ENCODE peak calls at places on chromosome 14, in nine cellular contexts. W is heart right ventricle, C is neural progenitor cell, O is A549, L is left ventricle myocardium inferior, U is astrocyte of the cerebellum, H is lower leg skin, R is stomach, T is BE2C. N is an unnamed sample.

GRCh38 chr14:103232831-103233319 is 101.2 kb upstream of the EIF5 start:
- DNase-seq in W (no peak), C (no peak), O (no peak), L (no peak), U (no peak), H (peak), R (no peak), T (no peak), N (no peak)

GRCh38 chr14:96423446-96424103 is 31.6 kb downstream of the AK7 start:
- DNase-seq in W (no peak), C (no peak), O (no peak), L (no peak), U (no peak), H (peak), R (no peak), T (no peak), N (no peak)

GRCh38 chr14:98582276-98582675 is 689.7 kb downstream of the BCL11B start:
- DNase-seq in W (no peak), C (no peak), O (no peak), L (no peak), U (no peak), H (no peak), R (no peak), T (no peak), N (no peak)

GRCh38 chr14:55277972-55278740 is 6.9 kb downstream of the FBXO34 start:
- DNase-seq in W (no peak), C (no peak), O (no peak), L (no peak), U (no peak), H (no peak), R (no peak), T (no peak), N (peak)

GRCh38 chr14:88551094-88551870 is 3.5 kb downstream of the PTPN21 start:
- DNase-seq in W (peak), C (peak), O (peak), L (peak), U (peak), H (peak), R (peak), T (peak), N (peak)

GRCh38 chr14:31902002-31902401 is 175.1 kb upstream of the ARHGAP5 start:
- DNase-seq in W (no peak), C (no peak), O (no peak), L (no peak), U (no peak), H (no peak), R (peak), T (no peak), N (no peak)

GRCh38 chr14:34354556-34354955 is 107.5 kb downstream of the SPTSSA start:
- DNase-seq in W (no peak), C (no peak), O (no peak), L (no peak), U (no peak), H (no peak), R (no peak), T (peak), N (no peak)

GRCh38 chr14:77307099-77307496 is 13.6 kb downstream of the POMT2 start:
- DNase-seq in W (no peak), C (no peak), O (no peak), L (no peak), U (no peak), H (no peak), R (no peak), T (no peak), N (no peak)

GRCh38 chr14:41418851-41419250 is 187.8 kb upstream of the LRFN5 start:
- DNase-seq in W (no peak), C (peak), O (no peak), L (no peak), U (no peak), H (no peak), R (no peak), T (no peak), N (no peak)

GRCh38 chr14:77988096-77988870 is 181.9 kb upstream of the NRXN3 start:
- DNase-seq in W (peak), C (no peak), O (no peak), L (no peak), U (no peak), H (no peak), R (no peak), T (no peak), N (no peak)

GRCh38 chr14:89773644-89774316 is 180.8 kb downstream of the EFCAB11 start:
- DNase-seq in W (no peak), C (peak), O (peak), L (peak), U (no peak), H (no peak), R (peak), T (peak), N (no peak)

GRCh38 chr14:55832122-55832911 is 252.3 kb downstream of the KTN1 start:
- DNase-seq in W (no peak), C (no peak), O (peak), L (no peak), U (no peak), H (no peak), R (peak), T (no peak), N (no peak)

GRCh38 chr14:77763978-77764377 is 3.0 kb upstream of the SNW1 start:
- DNase-seq in W (no peak), C (peak), O (no peak), L (no peak), U (no peak), H (no peak), R (no peak), T (no peak), N (no peak)

GRCh38 chr14:52730708-52731111 is 744 bp downstream of the STYX start:
- DNase-seq in W (no peak), C (no peak), O (no peak), L (no peak), U (no peak), H (no peak), R (no peak), T (no peak), N (no peak)

GRCh38 chr14:24430682-24431568 is 1.2 kb downstream of the KHNYN start:
- DNase-seq in W (no peak), C (peak), O (no peak), L (no peak), U (no peak), H (no peak), R (peak), T (no peak), N (no peak)

GRCh38 chr14:22890416-22890815 is 7.4 kb downstream of the REM2 start:
- DNase-seq in W (no peak), C (no peak), O (no peak), L (no peak), U (no peak), H (no peak), R (no peak), T (no peak), N (no peak)

GRCh38 chr14:104877066-104877805 is 12.2 kb downstream of the CEP170B start:
- DNase-seq in W (no peak), C (no peak), O (no peak), L (peak), U (no peak), H (no peak), R (no peak), T (peak), N (no peak)

GRCh38 chr14:32354716-32355115 is 25.6 kb downstream of the AKAP6 start:
- DNase-seq in W (peak), C (no peak), O (no peak), L (peak), U (no peak), H (no peak), R (no peak), T (peak), N (no peak)

GRCh38 chr14:21098134-21098891 is at the start of gene ZNF219:
- DNase-seq in W (peak), C (peak), O (peak), L (peak), U (no peak), H (peak), R (peak), T (peak), N (no peak)

GRCh38 chr14:106372870-106373657 is 846.7 kb downstream of the TMEM121 start:
- DNase-seq in W (no peak), C (no peak), O (peak), L (peak), U (no peak), H (peak), R (peak), T (peak), N (no peak)

DNA sequence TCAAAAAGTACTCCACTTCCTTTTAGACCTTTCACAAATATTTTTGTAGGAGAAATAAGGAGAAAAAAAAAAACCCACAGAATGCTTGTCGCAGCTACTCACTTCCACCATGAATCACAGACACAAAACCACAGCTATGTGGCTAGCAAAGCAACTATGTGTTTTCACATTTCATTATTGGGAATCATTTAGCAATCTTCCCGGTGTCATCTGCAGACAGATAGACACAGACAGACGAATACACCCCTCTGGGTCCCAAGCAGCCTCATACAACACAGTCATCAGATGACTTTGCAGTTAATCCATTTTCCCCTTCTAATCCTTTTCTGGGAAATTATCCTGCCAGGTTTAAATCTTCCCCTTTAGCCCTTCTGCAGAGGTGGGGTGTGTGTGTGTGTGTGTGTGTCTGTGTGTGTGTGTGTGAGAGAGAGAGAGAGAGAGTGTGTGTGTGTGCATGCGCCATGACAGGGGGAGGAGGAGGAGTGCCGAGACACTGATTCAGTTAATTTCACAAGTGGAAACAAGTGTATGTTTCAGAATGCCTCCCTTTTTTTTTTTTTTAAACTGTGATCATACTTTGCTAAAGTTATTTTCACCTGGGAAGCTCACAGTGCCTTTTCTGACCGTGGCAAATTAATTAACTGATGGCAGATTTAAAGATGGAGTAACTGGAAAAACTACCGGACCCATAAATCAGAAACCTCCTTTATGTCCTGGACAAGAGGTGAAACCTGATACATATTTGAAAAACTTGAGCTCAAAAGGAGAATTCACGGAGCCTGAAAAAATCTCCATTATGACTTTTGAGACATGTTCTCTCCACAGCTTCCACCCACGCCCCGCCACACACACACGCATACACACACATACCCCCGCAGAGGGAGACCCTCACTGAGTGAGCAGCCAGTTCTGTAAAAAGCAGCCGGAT is 39.9 kb downstream of the LTBP2 start:
- DNase-seq in W (no peak), C (no peak), O (peak), L (no peak), U (peak), H (no peak), R (no peak), T (no peak), N (peak)
- H3K4me3 ChIP-seq in W (no peak), C (no peak), O (peak), L (peak), U (peak), H (no peak), R (no peak), T (no peak), N (peak)

DNA sequence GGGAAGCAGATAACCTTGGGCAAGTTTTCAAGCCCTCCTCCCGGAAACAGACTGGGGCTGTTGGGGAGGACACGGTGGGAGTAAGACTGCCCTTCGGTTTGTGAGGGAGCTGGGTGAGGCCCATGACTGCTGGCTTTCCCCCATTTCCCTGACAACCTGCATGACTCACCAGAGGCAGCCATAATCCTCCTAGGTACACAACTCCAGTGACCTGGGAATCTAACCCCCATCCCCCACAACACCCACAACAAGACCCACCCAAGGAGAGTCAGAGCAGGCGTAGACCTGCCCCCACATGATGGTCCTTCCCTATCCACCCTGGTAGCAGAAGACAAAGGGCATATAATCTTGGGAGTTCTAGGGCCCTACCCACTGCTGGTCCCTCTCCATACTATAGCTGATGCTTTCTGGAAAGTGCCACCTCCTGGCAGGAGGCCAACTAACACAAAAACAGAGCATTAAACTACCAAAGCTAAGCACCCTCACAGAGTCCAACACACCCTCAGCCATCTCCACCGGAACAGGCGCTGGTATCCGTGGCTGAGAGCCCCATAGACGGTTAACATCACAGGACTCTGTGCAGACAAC is 14.8 kb downstream of the DDX24 start:
- DNase-seq in W (no peak), C (no peak), O (peak), L (no peak), U (no peak), H (peak), R (no peak), T (no peak), N (peak)
- TF ChIP-seq CTCF in W (no peak), C (no peak), O (no peak), L (no peak), U (no peak), H (no peak), R (no peak), T (no peak), N (no peak)

GRCh38 chr14:64919215-64919614 is 5.0 kb downstream of the CHURC1 start:
- DNase-seq in W (no peak), C (no peak), O (no peak), L (no peak), U (no peak), H (no peak), R (no peak), T (no peak), N (no peak)

GRCh38 chr14:64915025-64915424 is 770 bp downstream of the CHURC1 start:
- DNase-seq in W (no peak), C (no peak), O (no peak), L (no peak), U (no peak), H (no peak), R (no peak), T (no peak), N (no peak)

GRCh38 chr14:64918216-64918615 is 4.0 kb downstream of the CHURC1 start:
- DNase-seq in W (no peak), C (no peak), O (no peak), L (no peak), U (no peak), H (no peak), R (no peak), T (no peak), N (no peak)

GRCh38 chr14:64914237-64914971 is at the start of gene CHURC1:
- DNase-seq in W (peak), C (peak), O (peak), L (peak), U (peak), H (peak), R (peak), T (peak), N (peak)

DNA sequence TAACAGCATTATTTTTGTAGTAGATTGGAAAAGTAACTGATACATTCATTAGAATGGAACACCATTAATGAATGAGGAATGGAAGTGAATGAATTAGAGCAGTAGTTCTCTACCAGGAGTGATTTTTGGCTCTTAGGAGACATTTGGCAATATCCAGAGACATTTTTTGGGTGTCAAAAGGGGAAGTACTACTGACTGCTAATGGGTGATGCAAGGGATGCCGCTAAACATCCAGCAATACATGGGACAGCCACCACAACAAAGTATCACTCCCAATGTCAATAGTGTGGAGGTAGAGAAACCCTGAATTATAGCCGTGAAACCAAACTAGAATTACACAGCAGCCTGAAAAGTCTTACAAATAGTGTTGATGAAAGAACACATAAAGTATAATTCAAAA is 1.5 kb downstream of the CHURC1 start:
- DNase-seq in W (no peak), C (no peak), O (no peak), L (no peak), U (no peak), H (no peak), R (no peak), T (no peak), N (no peak)
- H3K4me3 ChIP-seq in W (peak), C (no peak), O (peak), L (peak), U (no peak), H (no peak), R (no peak), T (no peak), N (no peak)

DNA sequence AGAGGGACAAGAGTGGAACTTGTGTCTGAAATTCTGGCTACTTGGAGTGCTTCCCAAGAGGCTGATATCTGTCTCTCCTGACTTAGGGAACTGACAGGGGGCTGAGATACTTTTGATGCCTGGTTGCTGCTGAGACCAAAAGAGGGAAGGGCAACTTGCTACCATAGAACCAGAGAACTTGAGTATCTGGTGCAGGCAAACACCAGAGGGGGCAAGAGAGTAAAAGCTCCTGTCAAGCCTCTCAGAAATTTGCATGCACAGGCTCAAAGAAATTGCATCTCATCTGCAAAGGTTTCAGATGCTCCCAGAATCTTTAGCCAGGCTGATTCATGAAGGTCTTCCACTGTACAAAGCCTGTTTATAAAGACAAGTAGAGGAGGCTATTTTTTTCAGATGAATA is 391.3 kb upstream of the FOXG1 start:
- DNase-seq in W (no peak), C (peak), O (peak), L (no peak), U (peak), H (no peak), R (no peak), T (peak), N (no peak)
- TF ChIP-seq CTCF in W (no peak), C (peak), O (no peak), L (no peak), U (peak), H (no peak), R (no peak), T (peak), N (peak)

GRCh38 chr14:92516966-92517350 is 3.4 kb downstream of the RIN3 start:
- DNase-seq in W (no peak), C (no peak), O (no peak), L (no peak), U (no peak), H (no peak), R (no peak), T (no peak), N (no peak)

GRCh38 chr14:92514844-92515509 is 1.4 kb downstream of the RIN3 start:
- DNase-seq in W (no peak), C (no peak), O (no peak), L (no peak), U (no peak), H (no peak), R (no peak), T (no peak), N (no peak)

GRCh38 chr14:92513966-92514843 is 624 bp downstream of the RIN3 start:
- DNase-seq in W (no peak), C (peak), O (peak), L (no peak), U (no peak), H (no peak), R (no peak), T (no peak), N (no peak)

GRCh38 chr14:92516344-92516965 is 2.9 kb downstream of the RIN3 start:
- DNase-seq in W (no peak), C (no peak), O (no peak), L (no peak), U (no peak), H (no peak), R (no peak), T (no peak), N (no peak)

GRCh38 chr14:92515510-92516343 is 2.1 kb downstream of the RIN3 start:
- DNase-seq in W (no peak), C (no peak), O (no peak), L (no peak), U (no peak), H (no peak), R (no peak), T (no peak), N (no peak)
- H3K4me3 ChIP-seq in W (peak), C (no peak), O (no peak), L (peak), U (no peak), H (no peak), R (no peak), T (no peak), N (no peak)

GRCh38 chr14:101084436-101084826 is 180.9 kb upstream of the RTL1 start:
- DNase-seq in W (no peak), C (no peak), O (no peak), L (no peak), U (no peak), H (peak), R (peak), T (no peak), N (no peak)
- TF ChIP-seq CTCF in W (no peak), C (no peak), O (no peak), L (no peak), U (no peak), H (no peak), R (no peak), T (no peak), N (no peak)

GRCh38 chr14:94671870-94672444 is 59.8 kb downstream of the SERPINA3 start:
- DNase-seq in W (no peak), C (peak), O (no peak), L (no peak), U (no peak), H (peak), R (peak), T (no peak), N (no peak)
- H3K4me3 ChIP-seq in W (no peak), C (no peak), O (no peak), L (no peak), U (no peak), H (no peak), R (no peak), T (no peak), N (no peak)

GRCh38 chr14:45253070-45253753 is at the start of gene MIS18BP1:
- DNase-seq in W (peak), C (peak), O (peak), L (peak), U (peak), H (peak), R (peak), T (peak), N (peak)
- TF ChIP-seq CTCF in W (peak), C (peak), O (peak), L (peak), U (peak), H (no peak), R (no peak), T (peak), N (peak)